ENCODE peak calls at places on chromosomes 3 and 15, in five cellular contexts. T is PC-9, F is PC-3, A is transverse colon, M is HCT116. U is an unnamed sample.
A peak's percentile ranks its signal among the peaks of the same experiment; 100 is the strongest.

GRCh38 chr3:12655701-12656100 is 8.2 kb downstream of the RAF1 start:
- DNase-seq in A (no peak), F (no peak), M (no peak), T (no peak), U (no peak)

GRCh38 chr15:23857028-23857641 is 170.0 kb upstream of the NDN start:
- DNase-seq in T (peak; percentile 16), F (peak; percentile 52), M (no peak), A (peak; percentile 50), U (no peak)

GRCh38 chr15:62124176-62124952 is 40.7 kb downstream of the C2CD4B start:
- DNase-seq in A (no peak), T (no peak), F (peak; percentile 63), M (no peak), U (no peak)

GRCh38 chr3:12444582-12445468 is 39.5 kb upstream of the TSEN2 start:
- DNase-seq in F (peak; percentile 99), M (peak; percentile 88), A (peak; percentile 86), T (peak; percentile 92), U (peak; percentile 42)

GRCh38 chr15:51874751-51875644 is 45.5 kb downstream of the TMOD3 start:
- DNase-seq in T (peak; percentile 83), A (peak; percentile 48), M (peak; percentile 89), F (peak; percentile 95), U (peak; percentile 98)

GRCh38 chr15:69314736-69315135 is 16.0 kb downstream of the PAQR5 start:
- DNase-seq in T (no peak), A (no peak), M (no peak), F (no peak), U (no peak)

GRCh38 chr3:158244274-158244673 is 134.4 kb downstream of the RSRC1 start:
- DNase-seq in A (no peak), F (no peak), T (no peak), M (no peak), U (no peak)

GRCh38 chr3:26712211-26713026 is 89.8 kb downstream of the LRRC3B start:
- DNase-seq in T (peak; percentile 2), A (no peak), M (peak; percentile 3), F (peak; percentile 49), U (peak; percentile 3)

GRCh38 chr3:10354373-10355015 is 33.6 kb upstream of the SEC13 start:
- DNase-seq in T (no peak), A (no peak), M (no peak), F (no peak), U (no peak)

GRCh38 chr3:15428539-15428938 is 1.1 kb downstream of the EAF1 start:
- DNase-seq in F (peak; percentile 61), M (no peak), T (no peak), A (no peak), U (peak; percentile 84)

GRCh38 chr3:161264771-161265343 is 43.7 kb downstream of the NMD3 start:
- DNase-seq in F (no peak), A (no peak), T (no peak), M (no peak), U (no peak)

GRCh38 chr15:67240235-67241131 is 14.0 kb downstream of the AAGAB start:
- DNase-seq in F (peak; percentile 40), M (peak; percentile 21), T (peak; percentile 11), A (peak; percentile 41), U (peak; percentile 7)

GRCh38 chr15:37204698-37205097 is 104.3 kb upstream of the MEIS2 start:
- DNase-seq in F (peak; percentile 22), T (no peak), A (no peak), M (no peak), U (no peak)

GRCh38 chr3:55951371-55951770 is 464.3 kb upstream of the WNT5A start:
- DNase-seq in T (no peak), M (no peak), F (no peak), A (no peak), U (no peak)

GRCh38 chr15:74127954-74128784 is 2.2 kb upstream of the ISLR2 start:
- DNase-seq in A (no peak), M (no peak), T (no peak), F (no peak), U (no peak)

GRCh38 chr3:174820885-174821284 is 38.2 kb upstream of the NAALADL2 start:
- DNase-seq in T (no peak), A (no peak), M (no peak), F (no peak), U (no peak)

GRCh38 chr3:72384602-72385001 is 463.6 kb downstream of the SHQ1 start:
- DNase-seq in T (no peak), A (no peak), F (no peak), M (no peak), U (no peak)

GRCh38 chr3:123229145-123229544 is 27.4 kb downstream of the SEC22A start:
- DNase-seq in A (no peak), T (no peak), M (no peak), F (no peak), U (peak; percentile 9)

GRCh38 chr3:8441969-8442559 is 59.6 kb upstream of the LMCD1 start:
- DNase-seq in F (peak; percentile 84), T (peak; percentile 8), M (peak; percentile 39), A (no peak), U (peak; percentile 42)

GRCh38 chr3:107068980-107069379 is 308.3 kb upstream of the CCDC54 start:
- DNase-seq in F (peak; percentile 42), T (no peak), M (no peak), A (no peak), U (peak; percentile 66)

GRCh38 chr3:185559706-185560090 is 7.3 kb upstream of the LIPH start:
- DNase-seq in F (no peak), T (no peak), M (no peak), A (no peak), U (no peak)

DNA sequence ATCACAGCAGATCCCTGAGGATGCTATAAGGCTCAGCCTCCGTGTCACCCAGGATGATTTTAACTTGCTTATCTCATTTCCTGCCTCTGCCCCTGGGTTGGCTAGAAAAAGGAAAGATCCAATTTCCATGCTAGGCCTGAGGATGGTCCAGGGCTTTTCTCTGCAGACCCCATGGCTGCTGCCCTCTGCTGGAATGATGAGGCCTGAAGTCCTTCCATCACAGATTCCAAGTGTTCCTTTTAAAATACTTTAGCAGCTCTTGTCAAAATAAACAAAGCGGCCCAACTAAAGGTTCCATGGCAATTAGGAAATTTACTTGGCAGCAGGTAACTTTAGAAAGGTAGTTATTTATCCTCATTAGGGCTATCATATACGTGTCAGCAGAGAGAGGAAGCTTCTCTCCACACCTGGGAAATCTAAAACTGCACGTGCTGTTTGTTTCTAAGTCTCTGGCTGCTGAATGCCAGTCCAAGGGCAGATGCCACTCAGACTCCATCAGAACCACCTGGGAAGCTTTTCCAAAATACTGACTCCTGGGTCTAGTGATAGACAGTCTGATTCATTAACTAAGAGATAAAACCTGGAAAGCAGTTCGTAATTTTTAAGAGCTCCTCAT is 401.9 kb upstream of the IL12A start:
- DNase-seq in A (no peak), T (peak; percentile 28), F (peak; percentile 71), M (peak; percentile 29), U (peak; percentile 22)
- TF ChIP-seq CTCF in A (no peak), T (peak; percentile 66), F (peak; percentile 87), M (peak; percentile 80), U (peak; percentile 66)

DNA sequence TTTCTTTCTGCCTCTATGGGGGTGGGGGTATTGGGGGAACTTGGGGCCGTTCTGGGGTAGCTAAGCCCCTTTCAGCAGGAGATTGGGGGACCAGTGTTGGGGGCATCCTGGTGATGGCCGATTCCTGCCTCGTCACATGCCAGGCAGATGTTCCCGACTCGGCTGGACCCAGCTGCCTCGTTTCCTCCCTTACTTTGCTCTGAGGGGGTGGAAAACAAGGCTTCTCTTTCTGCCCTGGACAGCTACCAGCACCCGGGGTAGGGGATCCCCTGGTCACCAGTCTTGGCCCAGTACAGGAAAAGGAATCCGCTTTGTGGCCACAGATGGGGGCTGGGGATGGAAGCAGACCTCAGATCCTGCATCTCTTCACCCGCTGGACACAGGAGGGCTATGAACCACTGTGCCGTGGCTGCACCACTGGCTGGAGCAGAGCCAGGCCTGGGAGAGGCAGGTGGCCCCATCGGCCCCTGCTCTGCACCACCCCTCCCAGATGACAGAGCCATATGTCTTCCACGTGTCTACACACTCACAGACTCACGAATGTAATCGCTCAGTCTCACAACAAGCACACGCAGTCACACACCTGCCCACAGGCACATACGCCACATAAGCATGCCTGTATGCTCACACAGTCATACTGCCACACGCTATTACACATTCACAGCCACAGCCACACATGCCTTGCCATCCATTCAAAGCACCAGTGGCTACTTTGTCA is 12.4 kb downstream of the SNX33 start:
- DNase-seq in T (no peak), F (no peak), A (no peak), M (no peak), U (peak; percentile 63)
- H3K27ac ChIP-seq in T (no peak overlapping the region), F (no peak overlapping the region), A (peak overlapping the region; percentile 87), M (peak overlapping the region; percentile 52), U (peak overlapping the region; percentile 26)

GRCh38 chr15:101483476-101483875 is 6.0 kb downstream of the PCSK6 start:
- DNase-seq in M (no peak), T (peak; percentile 52), A (no peak), F (peak; percentile 19), U (no peak)

GRCh38 chr15:101482526-101483371 is 6.8 kb downstream of the PCSK6 start:
- DNase-seq in F (no peak), A (peak; percentile 45), T (peak; percentile 41), M (no peak), U (peak; percentile 78)

GRCh38 chr15:101481381-101481705 is 8.2 kb downstream of the PCSK6 start:
- DNase-seq in A (no peak), T (peak; percentile 58), M (no peak), F (no peak), U (no peak)

GRCh38 chr15:101480613-101481380 is 8.7 kb downstream of the PCSK6 start:
- DNase-seq in A (no peak), F (no peak), M (no peak), T (peak; percentile 36), U (no peak)

GRCh38 chr15:101481917-101482525 is 7.5 kb downstream of the PCSK6 start:
- DNase-seq in F (peak; percentile 22), A (no peak), T (peak; percentile 60), M (no peak), U (no peak)
- TF ChIP-seq CTCF in F (no peak), A (no peak), T (no peak), M (no peak), U (no peak)

DNA sequence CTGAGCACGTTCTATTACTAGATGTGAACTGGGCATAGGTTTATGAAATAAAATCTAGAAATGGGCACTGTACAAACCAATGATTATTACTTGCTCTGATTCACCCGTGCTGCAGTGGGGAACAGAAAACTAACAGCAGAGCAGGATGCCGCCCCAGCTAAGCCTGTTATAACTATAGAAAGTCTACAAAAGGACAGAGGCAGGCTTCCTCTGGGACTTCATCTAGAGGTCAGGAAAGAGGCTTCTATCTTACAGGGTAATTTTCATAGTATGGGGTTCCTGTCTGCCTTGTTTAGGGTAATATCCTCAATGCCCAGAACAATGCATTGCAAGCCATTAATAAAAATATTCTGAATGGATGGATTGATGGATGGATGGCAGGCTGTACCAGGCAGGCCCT is 177.0 kb upstream of the TBL1XR1 start:
- DNase-seq in T (no peak), A (no peak), M (no peak), F (no peak), U (no peak)
- H3K27ac ChIP-seq in T (no peak overlapping the region), A (no peak overlapping the region), M (no peak overlapping the region), F (no peak overlapping the region), U (no peak overlapping the region)